ENCODE peak calls at places on chromosomes 16 and 17, in ten cellular contexts. S, V, F, Y, E, M, G, H, O and N are unnamed samples.

GRCh38 chr16:55655709-55656694 is at the start of gene SLC6A2:
- DNase-seq in S (peak; percentile 90), V (no peak), F (no peak), Y (no peak), E (no peak), M (no peak), G (no peak), H (no peak), O (peak; percentile 29), N (no peak)

GRCh38 chr17:63786961-63787711 is 13.2 kb downstream of the DDX42 start:
- DNase-seq in S (no peak), V (no peak), F (peak; percentile 94), Y (no peak), E (no peak), M (no peak), G (no peak), H (no peak), O (no peak), N (no peak)

GRCh38 chr17:82315703-82316358 is 1.6 kb downstream of the CD7 start:
- DNase-seq in S (peak; percentile 91), V (no peak), F (no peak), Y (no peak), E (no peak), M (peak; percentile 40), G (no peak), H (no peak), O (peak; percentile 15), N (no peak)

GRCh38 chr17:1252203-1252608 is 18.0 kb upstream of the BHLHA9 start:
- DNase-seq in S (peak; percentile 29), V (no peak), F (no peak), Y (no peak), E (no peak), M (no peak), G (no peak), H (no peak), O (peak; percentile 43), N (no peak)

GRCh38 chr17:64608571-64608981 is 53.5 kb downstream of the SMURF2 start:
- DNase-seq in S (no peak), V (no peak), F (peak; percentile 50), Y (no peak), E (no peak), M (no peak), G (no peak), H (no peak), O (no peak), N (peak; percentile 58)

GRCh38 chr17:19291646-19292376 is 54.6 kb downstream of the EPN2 start:
- DNase-seq in S (no peak), V (no peak), F (no peak), Y (no peak), E (no peak), M (no peak), G (no peak), H (no peak), O (no peak), N (no peak)

GRCh38 chr17:58279016-58279671 is 1.6 kb downstream of the MPO start:
- DNase-seq in S (peak; percentile 75), V (no peak), F (no peak), Y (no peak), E (no peak), M (no peak), G (no peak), H (no peak), O (peak; percentile 48), N (peak; percentile 30)

GRCh38 chr17:3003401-3004149 is 59.8 kb downstream of the OR1D5 start:
- DNase-seq in S (peak; percentile 48), V (no peak), F (no peak), Y (peak; percentile 65), E (no peak), M (no peak), G (no peak), H (no peak), O (peak; percentile 43), N (no peak)

GRCh38 chr17:32771396-32771795 is 105.5 kb downstream of the MYO1D start:
- DNase-seq in S (no peak), V (no peak), F (peak; percentile 72), Y (no peak), E (peak; percentile 60), M (no peak), G (no peak), H (no peak), O (no peak), N (no peak)

GRCh38 chr16:77840093-77840492 is 51.7 kb downstream of the VAT1L start:
- DNase-seq in S (no peak), V (no peak), F (no peak), Y (no peak), E (no peak), M (no peak), G (no peak), H (no peak), O (no peak), N (no peak)

GRCh38 chr16:49495596-49496355 is 122.2 kb downstream of the C16orf78 start:
- DNase-seq in S (no peak), V (peak; percentile 16), F (no peak), Y (no peak), E (no peak), M (no peak), G (no peak), H (no peak), O (no peak), N (no peak)

GRCh38 chr16:88866151-88866920 is at the start of gene PABPN1L:
- DNase-seq in S (no peak), V (no peak), F (no peak), Y (no peak), E (no peak), M (no peak), G (no peak), H (no peak), O (no peak), N (no peak)